ENCODE peak calls at places on chromosomes 7 and 10, in four cellular contexts. P is psoas muscle, A is heart left ventricle, M is upper lobe of right lung. X is an unnamed sample. For H3K36me3 and H3K4me1, the result is how much of the 10 kb centered on the place peaks cover.

GRCh38 chr7:2008101-2008935 is 224.4 kb downstream of the MAD1L1 start:
- DNase-seq in A (peak), M (peak), P (peak), X (no peak)

GRCh38 chr7:6889252-6889812 is 63.3 kb upstream of the CCZ1B start:
- DNase-seq in M (no peak), A (no peak), P (no peak), X (no peak)

GRCh38 chr10:28906440-28906839 is 229.1 kb downstream of the BAMBI start:
- DNase-seq in M (no peak), A (no peak), P (no peak), X (no peak)

GRCh38 chr10:47401874-47402645 is 18.0 kb upstream of the ZNF488 start:
- DNase-seq in A (peak), M (no peak), P (no peak), X (no peak)

GRCh38 chr10:131673396-131673795 is 227.4 kb upstream of the PPP2R2D start:
- DNase-seq in M (peak), A (no peak), P (no peak), X (no peak)

GRCh38 chr10:6558759-6559429 is 21.2 kb downstream of the PRKCQ start:
- DNase-seq in M (no peak), A (no peak), P (no peak), X (no peak)

GRCh38 chr7:151115121-151115835 is 29.0 kb downstream of the AGAP3 start:
- DNase-seq in A (no peak), M (no peak), P (no peak), X (no peak)

GRCh38 chr10:8042032-8042863 is 12.2 kb upstream of the GATA3 start:
- DNase-seq in P (no peak), M (no peak), A (no peak), X (no peak)

GRCh38 chr10:24310104-24310503 is 101.2 kb downstream of the KIAA1217 start:
- DNase-seq in P (no peak), A (no peak), M (no peak), X (no peak)

GRCh38 chr10:123683865-123684264 is 17.7 kb downstream of the GPR26 start:
- DNase-seq in M (no peak), A (no peak), P (no peak), X (no peak)

GRCh38 chr10:123681285-123681684 is 15.1 kb downstream of the GPR26 start:
- DNase-seq in P (no peak), M (no peak), A (no peak), X (no peak)

GRCh38 chr10:123683459-123683858 is 17.3 kb downstream of the GPR26 start:
- DNase-seq in P (no peak), M (no peak), A (no peak), X (no peak)

GRCh38 chr10:123685260-123685659 is 19.1 kb downstream of the GPR26 start:
- DNase-seq in P (no peak), M (no peak), A (no peak), X (no peak)

DNA sequence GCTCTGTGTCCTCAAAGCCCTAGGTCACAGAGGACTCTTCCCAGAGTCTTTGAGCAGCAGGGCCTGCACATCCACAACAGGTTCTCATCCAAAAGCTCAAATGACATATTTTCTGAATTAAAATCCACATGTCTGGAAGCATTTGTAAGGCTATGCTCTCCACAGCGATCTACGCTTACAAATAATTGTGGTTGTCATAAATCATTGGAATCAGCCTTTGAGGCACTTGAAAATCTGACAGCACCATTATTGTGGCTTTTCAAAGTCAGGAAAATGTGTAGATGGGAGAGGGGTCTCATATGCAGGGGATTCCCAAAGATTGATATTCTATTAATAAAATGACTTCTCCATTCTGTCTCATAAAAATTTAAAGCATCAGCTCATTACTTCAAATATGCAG is 16.3 kb downstream of the GPR26 start:
- DNase-seq in M (no peak), A (no peak), P (no peak), X (no peak)
- H3K36me3 ChIP-seq in M (under half), A (under half), P (under half), X (under half)

DNA sequence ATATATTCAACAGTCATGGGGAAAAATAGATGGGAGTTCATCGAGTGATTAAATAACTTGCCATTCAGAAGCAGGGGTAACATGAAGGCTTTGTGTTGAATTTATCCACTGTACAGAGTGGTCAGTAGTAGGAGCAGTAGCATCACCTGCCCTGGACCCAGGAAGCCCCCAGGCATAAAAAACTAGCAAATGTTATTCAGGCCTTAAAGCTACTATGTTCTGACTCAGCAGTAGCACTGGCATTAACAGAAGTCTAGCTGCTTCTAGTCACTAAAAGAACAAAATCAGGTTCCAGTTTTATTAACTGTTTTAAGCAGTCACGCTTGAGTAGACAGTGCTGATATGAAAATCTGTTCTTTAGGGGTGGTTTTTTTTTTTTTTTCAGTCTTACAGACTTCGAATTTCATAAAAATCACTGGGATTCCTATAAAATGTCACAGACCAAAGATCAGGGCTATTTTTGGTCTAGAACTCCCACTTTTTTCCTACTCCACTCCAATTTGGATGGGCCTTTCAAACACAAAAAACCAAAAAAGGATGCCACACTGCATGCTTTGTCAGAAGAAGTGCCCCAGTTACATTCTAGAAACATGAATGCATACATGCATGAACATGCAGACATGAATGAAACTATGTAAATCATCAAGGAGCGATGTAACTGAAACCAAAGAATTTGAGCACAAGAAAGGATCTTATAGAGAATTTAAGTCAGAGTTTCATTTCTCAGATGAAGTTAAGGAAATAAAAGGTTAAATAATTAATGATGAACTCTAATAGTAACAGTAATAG is 31.6 kb upstream of the FAM133B start:
- DNase-seq in A (no peak), M (no peak), P (no peak), X (no peak)
- H3K4me1 ChIP-seq in A (under half), M (under half), P (under half), X (under half)

GRCh38 chr7:100965723-100966541 is 3.4 kb upstream of the MUC12 start:
- DNase-seq in A (peak), P (peak), M (peak), X (no peak)

GRCh38 chr7:100967292-100967863 is 2.0 kb upstream of the MUC12 start:
- DNase-seq in M (no peak), P (no peak), A (no peak), X (no peak)

GRCh38 chr7:100968031-100968430 is 1.3 kb upstream of the MUC12 start:
- DNase-seq in P (no peak), M (no peak), A (no peak), X (no peak)

GRCh38 chr7:100965051-100965722 is 4.2 kb upstream of the MUC12 start:
- DNase-seq in A (no peak), M (no peak), P (no peak), X (no peak)

DNA sequence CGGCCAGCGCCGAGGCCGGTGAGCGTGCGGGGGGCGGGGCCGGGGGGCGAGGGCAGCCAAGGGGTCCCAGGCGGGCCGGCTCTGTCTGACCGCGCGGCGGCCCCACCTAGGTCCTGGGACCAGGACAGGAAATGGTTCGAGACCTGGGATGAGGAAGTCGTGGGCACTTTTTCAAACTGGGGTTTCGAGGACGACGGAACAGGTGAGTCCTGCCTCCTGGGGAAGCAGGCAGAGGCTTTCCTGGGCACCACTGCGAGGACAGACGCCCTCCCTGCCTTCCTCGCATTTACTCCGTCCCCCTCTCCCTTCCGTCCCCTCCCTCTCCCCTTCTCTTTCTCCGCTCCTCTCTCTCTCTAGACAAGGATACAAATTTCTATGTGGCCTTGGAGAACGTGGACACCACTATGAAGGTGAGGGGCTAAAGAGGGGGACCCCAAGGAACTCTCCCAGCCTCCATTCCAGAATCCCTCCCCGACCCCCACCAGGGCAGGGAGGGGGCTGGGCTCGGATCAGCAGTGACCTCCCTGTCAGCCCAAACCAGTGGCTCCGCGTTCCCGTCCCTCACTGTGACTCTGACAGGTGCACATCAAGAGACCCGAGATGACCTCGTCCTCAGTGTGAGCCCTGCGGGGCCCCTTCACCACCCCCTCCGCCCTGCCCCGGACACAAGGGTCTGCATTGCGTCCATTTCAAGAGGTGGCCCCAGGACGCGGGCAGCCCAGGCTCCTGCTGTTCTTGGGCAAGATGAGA is 2.6 kb upstream of the MUC12 start:
- DNase-seq in M (peak), P (peak), A (no peak), X (no peak)
- TF ChIP-seq CTCF in M (no peak), P (no peak), A (no peak), X (no peak)

GRCh38 chr7:141286522-141286921 is 212.7 kb downstream of the TMEM178B start:
- DNase-seq in P (no peak), A (no peak), M (no peak), X (no peak)
- H3K36me3 ChIP-seq in P (under half), A (under half), M (under half), X (under half)

X was measured in keratinocyte.